ENCODE peak calls at places on chromosomes 13 and 19, in seven cellular contexts. L is mucosa of descending colon, U is heart right ventricle, W is right atrium auricular region, D is Peyer's patch, T is K562, M is mesendoderm. Z is an unnamed sample. For H3K4me1, the result is how much of the 10 kb centered on the place peaks cover.

GRCh38 chr13:100490692-100491091 is 97.9 kb downstream of the GGACT start:
- DNase-seq in D (no peak), W (no peak), L (no peak), M (peak), U (no peak), T (no peak), Z (no peak)

GRCh38 chr13:28434934-28435333 is 60.0 kb downstream of the FLT1 start:
- DNase-seq in L (no peak), W (no peak), T (no peak), M (no peak), D (no peak), U (no peak), Z (no peak)

GRCh38 chr13:96053003-96053703 is at the start of gene UGGT2:
- DNase-seq in M (peak), D (peak), T (peak), U (peak), W (peak), L (peak), Z (peak)

GRCh38 chr13:106714271-106714670 is 146.3 kb upstream of the ARGLU1 start:
- DNase-seq in T (no peak), W (no peak), D (no peak), U (no peak), L (no peak), M (peak), Z (no peak)

GRCh38 chr13:30877335-30877734 is 28.7 kb upstream of the MEDAG start:
- DNase-seq in M (no peak), W (no peak), T (no peak), L (no peak), D (no peak), U (no peak), Z (no peak)

GRCh38 chr19:5128251-5128931 is 159.5 kb downstream of the KDM4B start:
- DNase-seq in W (peak), D (no peak), M (peak), U (peak), T (peak), L (no peak), Z (no peak)

GRCh38 chr13:102495663-102496062 is 93.8 kb upstream of the FGF14 start:
- DNase-seq in D (no peak), T (no peak), U (no peak), L (no peak), W (no peak), M (no peak), Z (no peak)

GRCh38 chr13:78593652-78594494 is 9.5 kb downstream of the POU4F1 start:
- DNase-seq in U (no peak), W (no peak), T (no peak), M (peak), L (no peak), D (no peak), Z (no peak)

GRCh38 chr19:47036233-47036651 is 12.2 kb downstream of the TMEM160 start:
- DNase-seq in D (peak), L (peak), U (no peak), W (no peak), T (no peak), M (no peak), Z (no peak)

GRCh38 chr13:93420206-93420605 is 193.6 kb downstream of the GPC6 start:
- DNase-seq in L (no peak), T (no peak), W (no peak), D (no peak), U (no peak), M (peak), Z (no peak)

GRCh38 chr13:102608944-102609343 is 12.2 kb downstream of the TPP2 start:
- DNase-seq in M (no peak), L (no peak), W (no peak), T (no peak), U (no peak), D (no peak), Z (no peak)

GRCh38 chr19:8311461-8312260 is 3.5 kb upstream of the CD320 start:
- DNase-seq in U (peak), W (no peak), D (peak), T (peak), M (no peak), L (peak), Z (no peak)

GRCh38 chr19:29629836-29630534 is 23.9 kb downstream of the POP4 start:
- DNase-seq in U (no peak), L (no peak), M (no peak), W (no peak), T (no peak), D (no peak), Z (no peak)

GRCh38 chr13:43387880-43388279 is 364.5 kb downstream of the DNAJC15 start:
- DNase-seq in T (no peak), D (no peak), U (no peak), L (no peak), M (no peak), W (no peak), Z (no peak)

DNA sequence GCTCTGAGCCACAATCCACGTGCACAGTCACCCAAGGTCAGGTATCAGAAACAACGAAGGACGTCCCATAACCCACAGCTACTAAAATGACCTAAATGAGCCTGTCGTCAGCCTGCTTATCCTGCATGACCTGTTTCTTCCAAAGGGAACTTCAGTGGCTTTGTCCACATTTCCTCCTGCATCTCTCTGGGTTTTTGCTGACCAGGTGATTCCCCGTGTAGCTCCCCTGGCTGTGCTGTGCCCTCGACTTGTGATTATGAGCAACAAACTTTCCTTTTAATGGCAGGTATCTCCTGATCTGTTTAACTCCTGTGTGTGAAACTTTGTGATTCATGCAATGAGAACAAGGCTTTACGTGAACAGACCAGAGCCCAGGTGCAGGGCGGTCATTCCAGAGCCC is 81.0 kb downstream of the PEG3 start:
- DNase-seq in L (no peak), D (no peak), T (no peak), M (no peak), U (no peak), W (no peak), Z (no peak)
- H3K4me1 ChIP-seq in L (under half), D (under half), T (under half), M (under half), U (under half), W (under half), Z (under half)

GRCh38 chr13:112588490-112589297 is 741 bp upstream of the TUBGCP3 start:
- DNase-seq in T (no peak), U (no peak), M (peak), W (no peak), L (no peak), D (no peak), Z (no peak)

GRCh38 chr13:112583592-112584277 is 4.2 kb downstream of the TUBGCP3 start:
- DNase-seq in T (peak), D (peak), M (no peak), U (peak), L (no peak), W (no peak), Z (peak)

GRCh38 chr13:112587767-112588489 is at the start of gene TUBGCP3:
- DNase-seq in D (peak), U (peak), W (peak), T (peak), M (peak), L (peak), Z (no peak)

GRCh38 chr13:112587359-112587766 is 590 bp downstream of the TUBGCP3 start:
- DNase-seq in L (peak), D (peak), U (peak), W (peak), M (peak), T (peak), Z (peak)

DNA sequence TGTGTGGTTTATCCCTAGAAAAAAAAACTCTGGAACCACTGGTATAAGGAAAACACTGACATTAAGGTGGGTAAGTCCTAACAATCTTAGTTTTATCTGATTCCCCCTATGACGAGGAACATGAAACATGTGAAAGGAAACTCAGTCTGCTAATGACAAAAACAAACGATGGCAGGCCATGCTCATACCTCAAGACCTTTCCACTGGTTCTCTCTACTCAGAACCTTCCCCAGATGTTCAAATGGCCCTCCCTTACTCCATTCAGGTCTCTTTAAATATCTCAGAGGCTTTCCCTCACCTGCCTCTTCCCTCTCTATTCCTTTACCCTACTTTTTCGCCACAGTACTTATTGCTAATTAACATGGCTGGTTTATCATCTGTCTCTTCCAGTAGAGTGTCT is 1.6 kb downstream of the TUBGCP3 start:
- DNase-seq in W (no peak), L (no peak), U (no peak), T (peak), D (no peak), M (no peak), Z (no peak)
- H3K4me1 ChIP-seq in W (under half), L (under half), U (under half), T (under half), D (under half), M (under half), Z (under half)

GRCh38 chr13:40615619-40616018 is 50.8 kb downstream of the FOXO1 start:
- DNase-seq in M (no peak), W (no peak), D (no peak), U (no peak), T (no peak), L (no peak), Z (peak)

GRCh38 chr13:40618581-40619478 is 47.6 kb downstream of the FOXO1 start:
- DNase-seq in L (no peak), D (no peak), M (no peak), U (no peak), W (no peak), T (no peak), Z (peak)

GRCh38 chr13:40613954-40614353 is 52.5 kb downstream of the FOXO1 start:
- DNase-seq in T (no peak), W (no peak), D (no peak), U (no peak), L (no peak), M (no peak), Z (peak)

GRCh38 chr13:40619479-40619814 is 47.0 kb downstream of the FOXO1 start:
- DNase-seq in T (no peak), M (no peak), U (no peak), D (no peak), W (no peak), L (no peak), Z (peak)

DNA sequence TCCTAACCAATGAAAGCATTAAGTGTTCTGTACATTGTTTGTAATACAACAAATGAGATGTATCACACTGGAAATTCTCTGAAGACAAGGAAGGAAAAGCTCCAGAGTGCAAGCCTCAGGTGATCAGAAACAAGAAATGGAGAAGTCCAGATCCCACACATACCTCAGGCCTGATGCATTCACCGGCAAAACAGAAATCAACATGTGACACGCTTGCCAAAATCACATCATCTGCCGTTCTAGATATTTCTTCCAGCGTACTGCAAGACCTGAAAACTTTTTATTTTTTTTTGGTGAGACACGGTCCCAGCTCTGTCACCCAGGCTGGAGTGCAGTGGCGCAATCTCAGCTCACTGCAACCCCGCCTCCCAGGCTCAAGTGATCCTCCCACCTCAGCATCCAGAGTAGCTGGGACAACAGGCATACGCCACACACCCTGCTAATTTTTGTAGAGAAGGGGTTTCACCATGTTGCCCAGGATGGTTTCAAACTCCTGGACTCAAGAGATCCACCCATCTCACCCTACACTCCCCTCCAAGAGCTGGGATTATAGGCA is 48.6 kb downstream of the FOXO1 start:
- DNase-seq in L (no peak), W (no peak), U (no peak), D (no peak), T (no peak), M (no peak), Z (peak)
- H3K4me1 ChIP-seq in L (under half), W (under half), U (half or more), D (under half), T (under half), M (under half), Z (half or more)

GRCh38 chr19:6588508-6589345 is 2.2 kb downstream of the CD70 start:
- DNase-seq in D (no peak), L (no peak), M (no peak), T (no peak), U (no peak), W (no peak), Z (no peak)

GRCh38 chr19:6589711-6590457 is 1.1 kb downstream of the CD70 start:
- DNase-seq in M (peak), U (no peak), T (no peak), W (no peak), D (no peak), L (no peak), Z (no peak)

GRCh38 chr19:6587998-6588507 is 2.9 kb downstream of the CD70 start:
- DNase-seq in L (no peak), T (no peak), M (peak), D (no peak), U (no peak), W (no peak), Z (no peak)

GRCh38 chr19:6593651-6594416 is 2.9 kb upstream of the CD70 start:
- DNase-seq in D (no peak), M (no peak), T (no peak), L (no peak), U (no peak), W (no peak), Z (no peak)

GRCh38 chr19:6590458-6591319 is at the start of gene CD70:
- DNase-seq in W (no peak), M (peak), U (no peak), L (peak), D (peak), T (no peak), Z (no peak)
- H3K4me1 ChIP-seq in W (under half), M (under half), U (under half), L (under half), D (under half), T (under half), Z (under half)

GRCh38 chr19:44598880-44599279 is 14.5 kb upstream of the IGSF23 start:
- DNase-seq in M (peak), U (no peak), W (no peak), L (peak), T (peak), D (peak), Z (no peak)

GRCh38 chr19:44597131-44597491 is 16.3 kb upstream of the IGSF23 start:
- DNase-seq in L (no peak), T (no peak), W (no peak), D (no peak), M (no peak), U (no peak), Z (no peak)

GRCh38 chr19:44593294-44593693 is 20.1 kb upstream of the IGSF23 start:
- DNase-seq in W (no peak), T (no peak), D (no peak), U (no peak), M (no peak), L (no peak), Z (no peak)

GRCh38 chr19:44598355-44598754 is 15.0 kb upstream of the IGSF23 start:
- DNase-seq in L (no peak), M (no peak), U (no peak), W (no peak), T (no peak), D (no peak), Z (no peak)

DNA sequence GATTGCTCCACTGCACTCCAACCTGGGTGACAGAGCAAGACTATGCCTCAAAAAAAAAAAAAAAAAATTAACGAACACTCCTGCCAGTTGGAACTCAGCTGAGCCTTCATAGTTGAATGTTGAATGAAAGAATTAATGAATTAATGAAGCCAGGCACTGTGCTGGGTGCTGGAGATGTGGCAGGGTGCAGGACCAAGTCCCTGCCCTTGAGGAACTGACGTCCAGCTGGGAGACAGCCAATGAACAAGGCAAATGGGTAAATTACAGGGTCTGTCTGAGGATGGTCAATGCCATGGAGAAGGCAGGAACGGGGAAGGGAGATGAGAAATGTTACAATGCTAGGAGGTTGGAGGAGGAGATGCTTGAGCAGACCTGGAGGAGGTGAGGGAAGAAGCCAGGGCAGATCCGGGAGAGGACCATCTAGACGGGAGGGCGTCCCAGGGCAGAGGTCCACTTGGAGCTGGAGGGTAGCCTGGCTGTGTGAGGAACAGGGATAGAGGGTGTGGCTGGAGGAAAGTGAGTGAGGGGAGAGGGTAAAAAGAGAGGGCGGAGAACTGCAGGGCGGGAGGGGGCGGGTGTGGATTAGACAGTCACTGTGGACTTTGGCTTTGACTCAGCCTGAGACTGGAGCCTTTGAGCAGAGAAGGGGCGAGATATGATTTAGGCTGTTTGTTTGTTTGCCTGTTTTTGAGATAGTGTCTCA is 16.8 kb upstream of the IGSF23 start:
- DNase-seq in M (no peak), U (no peak), L (no peak), W (no peak), D (peak), T (peak), Z (no peak)
- H3K4me1 ChIP-seq in M (under half), U (under half), L (under half), W (under half), D (under half), T (under half), Z (under half)

GRCh38 chr13:110334841-110335490 is 27.9 kb downstream of the COL4A2 start:
- DNase-seq in U (no peak), T (no peak), W (no peak), L (no peak), D (no peak), M (no peak), Z (no peak)
- H3K4me1 ChIP-seq in U (half or more), T (under half), W (under half), L (under half), D (under half), M (under half), Z (half or more)

GRCh38 chr19:33812388-33813330 is 16.0 kb downstream of the KCTD15 start:
- DNase-seq in U (no peak), L (no peak), D (no peak), W (no peak), M (no peak), T (no peak), Z (no peak)
- H3K4me1 ChIP-seq in U (under half), L (under half), D (under half), W (under half), M (under half), T (under half), Z (under half)

DNA sequence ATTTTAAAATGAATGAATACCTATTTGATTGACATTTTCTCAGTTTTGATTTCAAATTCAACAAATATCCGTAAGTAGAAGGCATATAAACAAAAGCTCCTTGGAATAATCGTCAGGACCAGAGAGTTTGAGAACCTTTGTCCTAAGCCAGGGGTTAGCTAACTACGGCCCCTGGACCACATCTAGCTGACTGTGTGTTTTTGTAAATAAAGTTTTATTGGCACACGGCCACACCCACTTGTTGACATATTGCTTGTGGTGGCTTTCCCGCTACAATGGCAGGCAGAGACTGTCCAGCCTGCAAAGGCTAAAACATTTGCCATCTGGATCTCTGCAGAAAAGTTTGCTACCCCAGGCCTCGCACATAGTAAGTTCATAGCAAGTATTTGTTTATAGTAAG is 83.4 kb downstream of the GNG7 start:
- DNase-seq in M (no peak), U (no peak), W (no peak), D (no peak), L (no peak), T (no peak), Z (no peak)
- H3K4me1 ChIP-seq in M (under half), U (under half), W (under half), D (under half), L (under half), T (under half), Z (under half)

GRCh38 chr19:13012390-13012689 is 17.1 kb downstream of the NFIX start:
- DNase-seq in M (no peak), T (no peak), U (no peak), L (no peak), D (no peak), W (no peak), Z (no peak)

GRCh38 chr19:13011653-13012389 is 16.5 kb downstream of the NFIX start:
- DNase-seq in M (peak), L (peak), W (no peak), D (no peak), T (no peak), U (no peak), Z (no peak)

GRCh38 chr19:13012690-13013608 is 17.7 kb downstream of the NFIX start:
- DNase-seq in M (peak), L (peak), T (peak), U (no peak), D (peak), W (peak), Z (no peak)

GRCh38 chr19:13010038-13010991 is 15.0 kb downstream of the NFIX start:
- DNase-seq in T (no peak), W (peak), D (no peak), L (peak), U (no peak), M (no peak), Z (no peak)

GRCh38 chr19:13010992-13011652 is 15.8 kb downstream of the NFIX start:
- DNase-seq in L (peak), M (no peak), U (no peak), W (no peak), D (no peak), T (no peak), Z (no peak)
- H3K4me1 ChIP-seq in L (under half), M (under half), U (half or more), W (under half), D (under half), T (under half), Z (half or more)

Z was measured in esophagus muscularis mucosa.